ENCODE peak calls at places on chromosomes 16 and 17, in four cellular contexts. A is C1 segment of cervical spinal cord, H is T-helper 17 cell, X is adrenal gland. D is an unnamed sample.
A peak's percentile ranks its signal among the peaks of the same experiment; 100 is the strongest.

GRCh38 chr16:1613728-1614225 is 1.6 kb downstream of the CRAMP1 start:
- DNase-seq in A (no peak), H (no peak), X (peak; percentile 39), D (peak; percentile 42)

GRCh38 chr17:69779378-69780214 is 295.4 kb upstream of the KCNJ16 start:
- DNase-seq in A (no peak), H (no peak), X (no peak), D (no peak)

GRCh38 chr17:4066210-4066609 is 76.6 kb downstream of the ZZEF1 start:
- DNase-seq in A (no peak), H (no peak), X (no peak), D (no peak)

GRCh38 chr17:67239597-67239996 is 5.4 kb downstream of the HELZ start:
- DNase-seq in A (no peak), H (no peak), X (no peak), D (no peak)

GRCh38 chr16:69194488-69194887 is 7.5 kb downstream of the SNTB2 start:
- DNase-seq in A (no peak), H (no peak), X (no peak), D (no peak)

GRCh38 chr17:59851431-59852375 is 41.0 kb downstream of the TUBD1 start:
- DNase-seq in A (no peak), H (no peak), X (peak; percentile 54), D (no peak)

GRCh38 chr17:33929181-33929724 is 325.8 kb upstream of the CCL2 start:
- DNase-seq in A (no peak), H (no peak), X (peak; percentile 21), D (no peak)

GRCh38 chr17:66235377-66235994 is 6.3 kb upstream of the APOH start:
- DNase-seq in A (no peak), H (no peak), X (no peak), D (no peak)

GRCh38 chr17:32627233-32628008 is 140.6 kb downstream of the CDK5R1 start:
- DNase-seq in A (peak; percentile 42), H (no peak), X (no peak), D (no peak)

GRCh38 chr17:73155410-73156165 is 9.2 kb upstream of the SSTR2 start:
- DNase-seq in A (no peak), H (no peak), X (no peak), D (no peak)

GRCh38 chr17:2876467-2876866 is 80.2 kb downstream of the RAP1GAP2 start:
- DNase-seq in A (no peak), H (no peak), X (no peak), D (no peak)

GRCh38 chr17:77370536-77370935 is 229.8 kb downstream of the SEC14L1 start:
- DNase-seq in A (no peak), H (no peak), X (peak; percentile 18), D (no peak)

GRCh38 chr16:18803569-18804462 is 2.5 kb upstream of the ARL6IP1 start:
- DNase-seq in A (no peak), H (no peak), X (no peak), D (no peak)

GRCh38 chr17:72099919-72100318 is 20.9 kb upstream of the SOX9 start:
- DNase-seq in A (no peak), H (no peak), X (no peak), D (no peak)

GRCh38 chr16:66924527-66925321 is 611 bp downstream of the RRAD start:
- DNase-seq in A (no peak), H (peak; percentile 26), X (no peak), D (peak; percentile 55)

GRCh38 chr16:1983544-1984346 is at the start of gene GFER:
- DNase-seq in A (peak; percentile 91), H (peak; percentile 55), X (peak; percentile 84), D (peak; percentile 77)

GRCh38 chr17:14125518-14126125 is 56.3 kb downstream of the COX10 start:
- DNase-seq in A (no peak), H (no peak), X (no peak), D (no peak)

GRCh38 chr17:29049541-29050150 is 6.7 kb downstream of the PIPOX start:
- DNase-seq in A (no peak), H (no peak), X (no peak), D (no peak)

GRCh38 chr17:35214631-35215273 is 20.6 kb upstream of the SLC35G3 start:
- DNase-seq in A (no peak), H (no peak), X (no peak), D (peak; percentile 46)

GRCh38 chr16:85891033-85891775 is 7.8 kb upstream of the IRF8 start:
- DNase-seq in A (no peak), H (no peak), X (no peak), D (no peak)

GRCh38 chr17:72711531-72712310 is 380.8 kb downstream of the SLC39A11 start:
- DNase-seq in A (no peak), H (no peak), X (no peak), D (no peak)

GRCh38 chr16:31143889-31144148 is 6.0 kb downstream of the PRSS36 start:
- DNase-seq in A (no peak), H (no peak), X (no peak), D (no peak)

GRCh38 chr17:79800325-79801155 is 3.7 kb upstream of the CBX8 start:
- DNase-seq in A (no peak), H (no peak), X (no peak), D (peak; percentile 75)

GRCh38 chr16:2039286-2040030 is 8.2 kb downstream of the NTHL1 start:
- DNase-seq in A (no peak), H (no peak), X (peak; percentile 71), D (no peak)

GRCh38 chr16:55480228-55480655 is 1.2 kb downstream of the MMP2 start:
- DNase-seq in A (peak; percentile 43), H (no peak), X (peak; percentile 72), D (no peak)

GRCh38 chr16:66364117-66364958 is 2.2 kb upstream of the CDH5 start:
- DNase-seq in A (no peak), H (no peak), X (peak; percentile 70), D (no peak)

GRCh38 chr16:52611817-52612673 is 65.1 kb upstream of the TOX3 start:
- DNase-seq in A (no peak), H (no peak), X (no peak), D (no peak)

GRCh38 chr16:63617990-63618763 is 1503.7 kb downstream of the CDH11 start:
- DNase-seq in A (no peak), H (no peak), X (no peak), D (no peak)